ENCODE peak calls at places on chromosomes 2 and 18, in four cellular contexts. One of them, this sample, is unnamed.

GRCh38 chr18:8536226-8536625 is 73.0 kb upstream of the RAB12 start:
- DNase-seq in uterus: no peak
- DNase-seq in mammary epithelial cell: peak
- DNase-seq in IMR-90: no peak
- DNase-seq in this sample: no peak

GRCh38 chr18:70288171-70288850 is 534 bp upstream of the SOCS6 start:
- DNase-seq in uterus: peak
- DNase-seq in mammary epithelial cell: no peak
- DNase-seq in IMR-90: peak
- DNase-seq in this sample: no peak

GRCh38 chr2:143471550-143471949 is 342.3 kb downstream of the ARHGAP15 start:
- DNase-seq in uterus: no peak
- DNase-seq in mammary epithelial cell: no peak
- DNase-seq in IMR-90: no peak
- DNase-seq in this sample: no peak

GRCh38 chr2:4066217-4066616 is 362.8 kb downstream of the DCDC2C start:
- DNase-seq in uterus: no peak
- DNase-seq in mammary epithelial cell: no peak
- DNase-seq in IMR-90: no peak
- DNase-seq in this sample: no peak

GRCh38 chr18:26568926-26569700 is 20.8 kb upstream of the KCTD1 start:
- DNase-seq in uterus: no peak
- DNase-seq in mammary epithelial cell: no peak
- DNase-seq in IMR-90: no peak
- DNase-seq in this sample: no peak

GRCh38 chr2:179486969-179487752 is 222.5 kb upstream of the SESTD1 start:
- DNase-seq in uterus: no peak
- DNase-seq in mammary epithelial cell: no peak
- DNase-seq in IMR-90: no peak
- DNase-seq in this sample: no peak

GRCh38 chr2:32061973-32062861 is 1.1 kb upstream of the SPAST start:
- DNase-seq in uterus: peak
- DNase-seq in mammary epithelial cell: peak
- DNase-seq in IMR-90: peak
- DNase-seq in this sample: peak

GRCh38 chr18:3836483-3836882 is 386.5 kb downstream of the TGIF1 start:
- DNase-seq in uterus: no peak
- DNase-seq in mammary epithelial cell: no peak
- DNase-seq in IMR-90: no peak
- DNase-seq in this sample: no peak

GRCh38 chr2:209425082-209426071 is 1.5 kb downstream of the MAP2 start:
- DNase-seq in uterus: no peak
- DNase-seq in mammary epithelial cell: peak
- DNase-seq in IMR-90: peak
- DNase-seq in this sample: peak

GRCh38 chr2:80437959-80438358 is 133.4 kb upstream of the LRRTM1 start:
- DNase-seq in uterus: no peak
- DNase-seq in mammary epithelial cell: no peak
- DNase-seq in IMR-90: no peak
- DNase-seq in this sample: no peak

GRCh38 chr2:50491541-50492114 is 540.3 kb downstream of the NRXN1 start:
- DNase-seq in uterus: no peak
- DNase-seq in mammary epithelial cell: peak
- DNase-seq in IMR-90: peak
- DNase-seq in this sample: peak

GRCh38 chr2:8154936-8155335 is 526.9 kb upstream of the ID2 start:
- DNase-seq in uterus: no peak
- DNase-seq in mammary epithelial cell: peak
- DNase-seq in IMR-90: peak
- DNase-seq in this sample: no peak

GRCh38 chr2:16030206-16031054 is 90.1 kb downstream of the MYCN start:
- DNase-seq in uterus: no peak
- DNase-seq in mammary epithelial cell: no peak
- DNase-seq in IMR-90: no peak
- DNase-seq in this sample: no peak

GRCh38 chr2:20514596-20515269 is 67.9 kb downstream of the RHOB start:
- DNase-seq in uterus: peak
- DNase-seq in mammary epithelial cell: peak
- DNase-seq in IMR-90: peak
- DNase-seq in this sample: peak

GRCh38 chr2:23777857-23778256 is 149.1 kb downstream of the ATAD2B start:
- DNase-seq in uterus: no peak
- DNase-seq in mammary epithelial cell: no peak
- DNase-seq in IMR-90: no peak
- DNase-seq in this sample: no peak

GRCh38 chr18:58638446-58638845 is 9.6 kb upstream of the ALPK2 start:
- DNase-seq in uterus: no peak
- DNase-seq in mammary epithelial cell: no peak
- DNase-seq in IMR-90: no peak
- DNase-seq in this sample: no peak

GRCh38 chr18:58639751-58640427 is 11.0 kb upstream of the ALPK2 start:
- DNase-seq in uterus: no peak
- DNase-seq in mammary epithelial cell: peak
- DNase-seq in IMR-90: peak
- DNase-seq in this sample: peak

GRCh38 chr18:58640891-58641610 is 12.2 kb upstream of the ALPK2 start:
- DNase-seq in uterus: no peak
- DNase-seq in mammary epithelial cell: no peak
- DNase-seq in IMR-90: no peak
- DNase-seq in this sample: no peak

GRCh38 chr18:58639237-58639636 is 10.3 kb upstream of the ALPK2 start:
- DNase-seq in uterus: no peak
- DNase-seq in mammary epithelial cell: no peak
- DNase-seq in IMR-90: no peak
- DNase-seq in this sample: no peak

GRCh38 chr18:58640428-58640805 is 11.5 kb upstream of the ALPK2 start:
- DNase-seq in uterus: no peak
- DNase-seq in mammary epithelial cell: no peak
- DNase-seq in IMR-90: no peak
- DNase-seq in this sample: no peak
- TF ChIP-seq CTCF in uterus: no peak
- TF ChIP-seq CTCF in mammary epithelial cell: no peak
- TF ChIP-seq CTCF in IMR-90: no peak
- TF ChIP-seq CTCF in this sample: no peak

GRCh38 chr18:23872701-23873550 is 141.6 kb upstream of the TTC39C start:
- DNase-seq in uterus: no peak
- DNase-seq in mammary epithelial cell: peak
- DNase-seq in IMR-90: no peak
- DNase-seq in this sample: no peak
- H3K4me3 ChIP-seq in uterus: no peak
- H3K4me3 ChIP-seq in mammary epithelial cell: peak
- H3K4me3 ChIP-seq in IMR-90: no peak
- H3K4me3 ChIP-seq in this sample: no peak

GRCh38 chr2:42877936-42878335 is 85.6 kb upstream of the HAAO start:
- DNase-seq in uterus: no peak
- DNase-seq in mammary epithelial cell: no peak
- DNase-seq in IMR-90: no peak
- DNase-seq in this sample: no peak

GRCh38 chr2:42878581-42878980 is 86.2 kb upstream of the HAAO start:
- DNase-seq in uterus: no peak
- DNase-seq in mammary epithelial cell: peak
- DNase-seq in IMR-90: peak
- DNase-seq in this sample: no peak

GRCh38 chr2:42877532-42877931 is 85.1 kb upstream of the HAAO start:
- DNase-seq in uterus: no peak
- DNase-seq in mammary epithelial cell: no peak
- DNase-seq in IMR-90: no peak
- DNase-seq in this sample: no peak

GRCh38 chr2:42879913-42880737 is 87.7 kb upstream of the HAAO start:
- DNase-seq in uterus: no peak
- DNase-seq in mammary epithelial cell: no peak
- DNase-seq in IMR-90: no peak
- DNase-seq in this sample: no peak

GRCh38 chr2:42879116-42879705 is 86.8 kb upstream of the HAAO start:
- DNase-seq in uterus: no peak
- DNase-seq in mammary epithelial cell: no peak
- DNase-seq in IMR-90: no peak
- DNase-seq in this sample: no peak
- TF ChIP-seq CTCF in uterus: no peak
- TF ChIP-seq CTCF in mammary epithelial cell: no peak
- TF ChIP-seq CTCF in IMR-90: no peak
- TF ChIP-seq CTCF in this sample: no peak

DNA sequence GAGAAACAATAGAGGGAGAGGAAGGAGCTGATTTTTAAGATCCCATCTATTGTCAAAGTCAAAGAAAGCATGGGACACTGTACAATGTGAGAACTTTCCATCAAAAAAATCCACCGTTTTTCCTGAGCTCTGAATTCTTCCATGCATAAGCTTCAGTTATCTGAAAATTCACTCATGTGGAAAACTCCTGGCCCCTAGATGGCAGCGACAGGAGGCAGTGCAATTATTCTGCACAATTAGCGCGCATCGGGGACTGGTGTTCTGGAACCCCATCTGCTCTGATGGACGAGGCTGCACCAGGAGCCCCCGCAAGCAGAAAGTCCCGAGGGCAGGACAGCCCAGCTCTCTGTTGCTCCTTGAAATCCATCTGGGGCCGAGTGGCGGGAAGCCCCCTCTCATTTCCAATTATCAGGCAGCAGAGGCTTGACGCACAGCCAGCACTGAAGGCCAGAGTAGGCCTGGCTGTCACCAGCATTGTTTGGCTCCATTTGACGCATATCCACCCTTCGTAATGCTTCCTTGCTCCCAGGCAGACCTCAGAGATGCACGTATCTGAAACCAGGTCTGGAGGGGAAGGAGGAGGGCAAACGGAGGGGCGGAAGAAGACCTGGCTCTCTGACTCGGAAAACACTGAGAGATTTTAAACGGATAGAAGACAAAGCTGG is 70.0 kb downstream of the TNS1 start:
- DNase-seq in uterus: no peak
- DNase-seq in mammary epithelial cell: no peak
- DNase-seq in IMR-90: no peak
- DNase-seq in this sample: no peak
- H3K4me3 ChIP-seq in uterus: no peak
- H3K4me3 ChIP-seq in mammary epithelial cell: no peak
- H3K4me3 ChIP-seq in IMR-90: no peak
- H3K4me3 ChIP-seq in this sample: no peak

GRCh38 chr18:76464281-76465259 is 30.5 kb downstream of the ZNF516 start:
- DNase-seq in uterus: no peak
- DNase-seq in mammary epithelial cell: no peak
- DNase-seq in IMR-90: no peak
- DNase-seq in this sample: no peak

GRCh38 chr18:76465630-76466409 is 29.2 kb downstream of the ZNF516 start:
- DNase-seq in uterus: peak
- DNase-seq in mammary epithelial cell: no peak
- DNase-seq in IMR-90: no peak
- DNase-seq in this sample: no peak

GRCh38 chr18:76468345-76469275 is 26.4 kb downstream of the ZNF516 start:
- DNase-seq in uterus: peak
- DNase-seq in mammary epithelial cell: no peak
- DNase-seq in IMR-90: no peak
- DNase-seq in this sample: no peak

GRCh38 chr18:76466410-76466991 is 28.5 kb downstream of the ZNF516 start:
- DNase-seq in uterus: peak
- DNase-seq in mammary epithelial cell: no peak
- DNase-seq in IMR-90: no peak
- DNase-seq in this sample: no peak

GRCh38 chr18:76467371-76468190 is 27.5 kb downstream of the ZNF516 start:
- DNase-seq in uterus: peak
- DNase-seq in mammary epithelial cell: no peak
- DNase-seq in IMR-90: peak
- DNase-seq in this sample: no peak
- TF ChIP-seq CTCF in uterus: no peak
- TF ChIP-seq CTCF in mammary epithelial cell: no peak
- TF ChIP-seq CTCF in IMR-90: no peak
- TF ChIP-seq CTCF in this sample: no peak

This sample was measured in brain microvascular endothelial cell.